ENCODE peak calls at places on chromosomes 5 and 9, in eight cellular contexts. R is lung, M is Caco-2, Q is tibial artery, O is A549, Y is HCT116, C is ovary, V is psoas muscle. Z is an unnamed sample.

GRCh38 chr5:43602818-43603534 is at the start of gene NNT:
- DNase-seq in C (peak; percentile 84), R (peak; percentile 77), Q (peak; percentile 86), O (peak; percentile 55), Y (no peak), V (peak; percentile 79), M (peak; percentile 81), Z (peak; percentile 86)

GRCh38 chr9:124768778-124769350 is 2.2 kb downstream of the NR6A1 start:
- DNase-seq in C (no peak), O (no peak), Q (no peak), M (no peak), Y (no peak), V (no peak), R (no peak), Z (no peak)

GRCh38 chr5:151040211-151040747 is 19.9 kb downstream of the GPX3 start:
- DNase-seq in O (peak; percentile 64), Y (peak; percentile 43), R (no peak), C (no peak), V (peak; percentile 53), Q (peak; percentile 70), M (peak; percentile 80), Z (peak; percentile 51)

GRCh38 chr9:15738011-15738410 is 185.2 kb downstream of the CCDC171 start:
- DNase-seq in Q (no peak), R (no peak), M (no peak), V (no peak), O (peak; percentile 5), C (no peak), Y (no peak), Z (no peak)

GRCh38 chr5:83972236-83972635 is 251.6 kb upstream of the HAPLN1 start:
- DNase-seq in Q (no peak), M (no peak), Y (no peak), O (no peak), C (no peak), R (no peak), V (no peak), Z (no peak)

GRCh38 chr9:137545123-137545522 is 5.1 kb downstream of the PNPLA7 start:
- DNase-seq in Q (peak; percentile 72), O (no peak), Y (no peak), M (no peak), C (no peak), R (no peak), V (peak; percentile 59), Z (peak; percentile 62)

GRCh38 chr9:129241725-129242124 is 63.7 kb upstream of the IER5L start:
- DNase-seq in V (peak; percentile 2), C (peak; percentile 28), Q (no peak), Y (no peak), M (no peak), R (no peak), O (no peak), Z (no peak)

GRCh38 chr5:142911775-142912174 is 141.6 kb downstream of the ARHGAP26 start:
- DNase-seq in Q (no peak), V (no peak), R (no peak), M (no peak), O (no peak), Y (no peak), C (no peak), Z (no peak)

GRCh38 chr5:136200761-136201160 is 7.8 kb upstream of the SMIM32 start:
- DNase-seq in M (no peak), V (no peak), R (no peak), C (no peak), Y (no peak), Q (no peak), O (no peak), Z (no peak)

GRCh38 chr9:99309540-99309939 is 87.5 kb downstream of the SEC61B start:
- DNase-seq in O (no peak), C (no peak), R (no peak), M (no peak), V (no peak), Y (no peak), Q (no peak), Z (no peak)
- H3K4me3 ChIP-seq in O (no peak overlapping the region), C (no peak overlapping the region), R (no peak overlapping the region), M (no peak overlapping the region), V (no peak overlapping the region), Y (no peak overlapping the region), Q (no peak overlapping the region), Z (no peak overlapping the region)

GRCh38 chr5:85466423-85466822 is 1081.7 kb upstream of the EDIL3 start:
- DNase-seq in Y (no peak), Q (no peak), C (no peak), V (no peak), M (no peak), O (no peak), R (no peak), Z (no peak)
- H3K9me3 ChIP-seq in Y (no peaks in the 10 kb centered on the region), Q (peaks cover 5% of the 10 kb centered on the region), C (no peaks in the 10 kb centered on the region), V (no peaks in the 10 kb centered on the region), M (no peaks in the 10 kb centered on the region), O (no peaks in the 10 kb centered on the region), R (peaks cover under 1% of the 10 kb centered on the region), Z (no peaks in the 10 kb centered on the region)

DNA sequence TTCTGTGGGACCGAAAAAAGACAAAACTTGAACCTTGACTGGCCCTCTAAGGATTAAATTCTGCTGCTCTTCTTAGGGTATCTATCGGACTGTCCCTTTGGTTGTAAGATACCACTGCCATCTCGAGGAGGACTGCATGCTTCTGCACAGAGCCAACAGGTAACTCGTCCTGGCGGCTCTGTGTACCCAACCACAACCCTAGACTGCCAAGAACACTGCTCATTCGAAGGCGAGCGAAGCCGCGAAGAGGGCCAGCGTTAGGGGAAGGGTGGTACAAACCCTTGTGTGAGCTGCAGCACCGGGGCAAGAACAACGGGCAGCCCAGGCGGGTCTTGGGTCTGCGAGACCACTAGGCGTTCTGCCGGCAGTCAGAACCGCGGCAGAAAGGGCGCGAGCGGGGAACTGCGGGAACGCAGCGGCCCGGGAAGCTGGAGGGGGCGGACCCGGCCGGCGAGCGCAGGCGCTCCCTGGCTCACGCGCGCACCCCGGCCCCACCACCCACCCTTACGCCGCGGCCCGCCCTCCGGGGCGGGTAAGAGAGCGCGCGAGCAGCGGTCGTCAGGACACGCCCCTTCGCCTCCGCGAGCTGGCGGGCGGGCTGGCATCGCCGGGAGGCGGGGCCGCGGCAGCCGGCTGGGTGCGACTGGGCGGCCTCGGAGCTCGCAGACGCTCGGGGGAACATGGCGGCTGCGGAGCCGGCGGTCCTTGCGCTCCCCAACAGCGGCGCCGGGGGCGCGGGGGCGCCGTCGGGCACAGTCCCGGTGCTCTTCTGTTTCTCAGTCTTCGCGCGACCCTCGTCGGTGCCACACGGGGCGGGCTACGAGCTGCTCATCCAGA is at the start of gene ISOC1:
- DNase-seq in C (peak; percentile 94), O (peak; percentile 87), V (peak; percentile 91), Y (peak; percentile 74), Q (peak; percentile 92), R (peak; percentile 90), M (peak; percentile 90), Z (peak; percentile 97)
- TF ChIP-seq CTCF in C (no peak), O (no peak), V (peak; percentile 6), Y (peak; percentile 2), Q (no peak), R (no peak), M (no peak), Z (peak; percentile 30)

GRCh38 chr5:80960531-80961375 is 590 bp downstream of the RASGRF2 start:
- DNase-seq in Y (no peak), V (peak; percentile 19), R (peak; percentile 35), C (peak; percentile 80), M (peak; percentile 40), O (peak; percentile 47), Q (no peak), Z (peak; percentile 44)

GRCh38 chr5:80962630-80963520 is 2.7 kb downstream of the RASGRF2 start:
- DNase-seq in M (no peak), R (no peak), V (no peak), O (no peak), Q (no peak), Y (no peak), C (no peak), Z (no peak)

GRCh38 chr5:80959768-80960442 is at the start of gene RASGRF2:
- DNase-seq in O (peak; percentile 22), M (peak; percentile 78), C (peak; percentile 72), R (peak; percentile 36), Q (no peak), Y (no peak), V (peak; percentile 18), Z (peak; percentile 74)

GRCh38 chr5:80963521-80963895 is 3.3 kb downstream of the RASGRF2 start:
- DNase-seq in O (no peak), C (no peak), R (no peak), V (no peak), Q (no peak), M (no peak), Y (no peak), Z (no peak)

DNA sequence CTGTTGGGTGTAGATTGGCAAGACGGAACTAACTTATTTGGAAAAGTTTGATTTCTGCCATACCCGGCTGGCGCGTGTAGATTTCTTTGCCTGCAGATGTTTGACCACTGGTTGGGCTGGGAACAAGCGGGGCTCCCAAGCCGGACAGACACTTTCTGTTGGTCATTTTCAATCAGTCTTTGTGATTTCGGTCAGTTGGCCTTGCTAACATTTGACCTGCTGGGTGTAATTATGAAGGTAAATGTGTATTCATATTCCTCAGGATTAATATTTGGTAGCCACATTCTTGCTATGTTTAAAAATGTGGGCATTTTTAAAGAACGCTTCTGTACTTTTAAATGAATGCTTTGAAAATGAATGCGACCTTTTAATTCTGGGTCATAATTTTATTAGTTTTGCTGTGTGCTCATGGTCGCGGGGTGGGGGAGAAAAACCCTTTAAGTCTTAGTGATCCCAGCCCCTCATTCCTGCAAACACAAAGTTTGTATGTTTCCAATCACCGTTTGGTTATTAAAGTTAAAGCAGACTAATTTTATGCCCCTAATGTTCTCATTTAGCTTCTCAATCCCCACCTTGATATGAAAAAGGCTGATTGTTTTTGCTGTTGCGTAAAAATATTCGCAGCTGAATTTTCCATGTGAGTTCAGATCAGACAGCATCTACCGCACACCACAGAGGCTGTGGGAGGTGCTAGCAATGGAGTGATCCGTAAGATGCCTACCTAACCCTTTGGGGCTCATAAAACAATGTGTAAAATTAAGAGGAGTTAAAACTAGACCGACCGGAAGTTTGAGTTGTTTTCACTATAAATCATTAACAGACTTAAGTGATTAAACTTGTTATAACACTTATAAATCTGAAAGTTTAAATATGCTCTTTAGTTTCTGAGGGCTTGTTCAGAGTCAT is 1.5 kb downstream of the RASGRF2 start:
- DNase-seq in M (no peak), R (no peak), O (no peak), Q (no peak), V (no peak), C (no peak), Y (no peak), Z (no peak)
- H3K4me3 ChIP-seq in M (peak overlapping the region; percentile 78), R (peak overlapping the region; percentile 24), O (peak overlapping the region; percentile 54), Q (peak overlapping the region; percentile 44), V (peak overlapping the region; percentile 66), C (peak overlapping the region; percentile 39), Y (no peak overlapping the region), Z (peak overlapping the region; percentile 47)

GRCh38 chr9:75814667-75815066 is 75.8 kb upstream of the PCSK5 start:
- DNase-seq in R (no peak), C (no peak), M (no peak), Q (no peak), V (no peak), Y (no peak), O (no peak), Z (no peak)
- H3K9me3 ChIP-seq in R (peaks cover 9% of the 10 kb centered on the region), C (no peaks in the 10 kb centered on the region), M (no peaks in the 10 kb centered on the region), Q (no peaks in the 10 kb centered on the region), V (peaks cover 37% of the 10 kb centered on the region), Y (no peaks in the 10 kb centered on the region), O (peaks cover 3% of the 10 kb centered on the region), Z (no peaks in the 10 kb centered on the region)

GRCh38 chr9:12958708-12959107 is 183.9 kb downstream of the LURAP1L start:
- DNase-seq in R (no peak), M (no peak), O (no peak), C (no peak), Y (no peak), Q (no peak), V (no peak), Z (no peak)
- TF ChIP-seq CTCF in R (no peak), M (no peak), O (no peak), C (no peak), Y (no peak), Q (no peak), V (no peak), Z (no peak)

GRCh38 chr5:123874600-123875201 is 362.7 kb downstream of the CSNK1G3 start:
- DNase-seq in O (no peak), Y (no peak), M (no peak), C (no peak), R (no peak), Q (no peak), V (no peak), Z (no peak)
- H3K4me3 ChIP-seq in O (no peak overlapping the region), Y (no peak overlapping the region), M (no peak overlapping the region), C (no peak overlapping the region), R (no peak overlapping the region), Q (no peak overlapping the region), V (no peak overlapping the region), Z (no peak overlapping the region)